ENCODE peak calls at places on chromosomes 13 and 19, in seven cellular contexts. T is right lobe of liver; A is aorta; W is CD4-positive, alpha-beta memory T cell; D is heart left ventricle; V is thyroid gland; B is transverse colon. Z is an unnamed sample. For H3K4me1, the result is how much of the 10 kb centered on the place peaks cover.

GRCh38 chr19:34237939-34238338 is 16.4 kb upstream of the GARRE1 start:
- DNase-seq in D (no peak), T (no peak), V (no peak), W (no peak), A (no peak), B (no peak), Z (no peak)

GRCh38 chr19:33514885-33515485 is 6.6 kb downstream of the PEPD start:
- DNase-seq in B (peak), W (peak), T (no peak), D (peak), A (no peak), V (peak), Z (no peak)

GRCh38 chr19:48636859-48637448 is at the start of gene DBP:
- DNase-seq in W (no peak), D (peak), T (peak), A (peak), B (peak), V (peak), Z (peak)

GRCh38 chr19:29798783-29799182 is 13.0 kb upstream of the CCNE1 start:
- DNase-seq in V (no peak), T (no peak), D (no peak), A (peak), B (no peak), W (no peak), Z (no peak)

GRCh38 chr19:752652-753517 is 2.0 kb downstream of the MISP start:
- DNase-seq in D (peak), W (no peak), A (peak), T (no peak), B (peak), V (no peak), Z (no peak)

GRCh38 chr13:107242138-107242537 is 674.2 kb upstream of the ARGLU1 start:
- DNase-seq in B (no peak), A (no peak), T (no peak), D (no peak), W (no peak), V (no peak), Z (no peak)

GRCh38 chr13:37960427-37960826 is 90.9 kb upstream of the TRPC4 start:
- DNase-seq in W (no peak), D (no peak), A (no peak), B (no peak), T (no peak), V (no peak), Z (no peak)

GRCh38 chr13:99822820-99823219 is 148.7 kb downstream of the ZIC5 start:
- DNase-seq in B (no peak), A (no peak), V (no peak), D (no peak), T (no peak), W (no peak), Z (no peak)

GRCh38 chr13:109818136-109818535 is 31.8 kb upstream of the IRS2 start:
- DNase-seq in V (no peak), D (no peak), A (no peak), T (no peak), B (no peak), W (no peak), Z (no peak)

GRCh38 chr13:110559429-110559943 is 2.0 kb downstream of the RAB20 start:
- DNase-seq in D (peak), V (peak), W (no peak), B (peak), A (peak), T (peak), Z (peak)

GRCh38 chr19:18349524-18350128 is 9.2 kb downstream of the PGPEP1 start:
- DNase-seq in A (peak), D (peak), T (no peak), B (peak), V (peak), W (no peak), Z (peak)

GRCh38 chr13:112783946-112784500 is 94.2 kb downstream of the ATP11A start:
- DNase-seq in A (no peak), D (no peak), B (no peak), T (no peak), V (peak), W (no peak), Z (no peak)

GRCh38 chr13:67351915-67352314 is 121.8 kb upstream of the PCDH9 start:
- DNase-seq in B (no peak), T (no peak), D (no peak), A (no peak), V (no peak), W (no peak), Z (no peak)

GRCh38 chr19:52094526-52094925 is 1.0 kb downstream of the ZNF841 start:
- DNase-seq in W (no peak), D (no peak), B (no peak), V (peak), A (no peak), T (no peak), Z (no peak)

GRCh38 chr19:40614595-40615411 is 13.6 kb downstream of the LTBP4 start:
- DNase-seq in T (no peak), V (peak), D (peak), B (peak), W (peak), A (peak), Z (peak)

GRCh38 chr19:10812902-10813404 is 23.1 kb downstream of the TMED1 start:
- DNase-seq in W (no peak), T (no peak), A (peak), V (no peak), D (peak), B (peak), Z (peak)

GRCh38 chr13:105597573-105597972 is 937.9 kb downstream of the EFNB2 start:
- DNase-seq in D (no peak), A (no peak), B (no peak), W (no peak), T (no peak), V (no peak), Z (no peak)

GRCh38 chr19:4660181-4660791 is 9.9 kb downstream of the MYDGF start:
- DNase-seq in B (peak), D (peak), A (no peak), W (no peak), T (peak), V (no peak), Z (no peak)

GRCh38 chr19:45154064-45154827 is 6.5 kb downstream of the NKPD1 start:
- DNase-seq in V (no peak), B (no peak), D (no peak), W (no peak), A (no peak), T (no peak), Z (no peak)

GRCh38 chr19:55652311-55653078 is 2.3 kb upstream of the U2AF2 start:
- DNase-seq in A (no peak), T (peak), W (no peak), D (peak), B (no peak), V (no peak), Z (peak)

GRCh38 chr13:95193509-95194230 is 107.6 kb downstream of the ABCC4 start:
- DNase-seq in D (no peak), B (no peak), T (peak), V (peak), W (no peak), A (no peak), Z (no peak)

GRCh38 chr19:17751103-17751911 is at the start of gene FCHO1:
- DNase-seq in V (peak), T (no peak), B (peak), W (peak), D (no peak), A (peak), Z (peak)

GRCh38 chr19:34589730-34590129 is 87.2 kb downstream of the SCGB2B2 start:
- DNase-seq in B (no peak), W (no peak), D (no peak), A (no peak), V (no peak), T (no peak), Z (no peak)

GRCh38 chr13:32917504-32917903 is 98.7 kb upstream of the KL start:
- DNase-seq in A (no peak), B (no peak), V (no peak), D (no peak), W (no peak), T (no peak), Z (no peak)

DNA sequence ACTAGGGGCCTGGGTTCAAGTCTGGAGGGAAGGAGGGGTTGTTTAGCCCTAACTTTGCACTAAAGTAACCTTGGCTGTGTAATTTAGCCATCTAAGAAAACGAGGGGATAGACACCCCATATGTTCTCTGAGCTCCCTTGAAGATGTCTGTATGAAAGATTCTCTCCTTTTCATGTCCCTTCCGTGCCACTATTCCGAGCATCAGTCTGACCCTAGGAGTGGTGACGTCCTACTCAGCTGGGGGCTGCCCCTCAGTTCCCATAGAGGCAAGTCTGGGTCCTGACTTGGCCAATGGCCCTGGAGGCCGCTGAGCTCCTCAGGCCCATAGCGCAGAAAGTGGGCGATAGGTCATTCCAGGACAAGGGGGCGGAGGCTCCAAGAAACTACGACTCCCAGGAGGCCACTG is 790 bp upstream of the WDFY2 start:
- DNase-seq in V (no peak), A (no peak), T (no peak), D (no peak), W (no peak), B (no peak), Z (no peak)
- H3K4me3 ChIP-seq in V (peak), A (no peak), T (peak), D (peak), W (peak), B (peak), Z (peak)

GRCh38 chr13:66068683-66069082 is 1161.5 kb downstream of the PCDH9 start:
- DNase-seq in T (no peak), D (no peak), V (no peak), B (no peak), W (no peak), A (no peak), Z (no peak)

GRCh38 chr13:66069570-66069969 is 1160.6 kb downstream of the PCDH9 start:
- DNase-seq in D (no peak), V (no peak), A (no peak), B (no peak), W (no peak), T (no peak), Z (no peak)

GRCh38 chr13:66071608-66072007 is 1158.5 kb downstream of the PCDH9 start:
- DNase-seq in B (no peak), V (no peak), A (no peak), T (no peak), W (no peak), D (no peak), Z (no peak)

GRCh38 chr13:66074018-66074615 is 1156.0 kb downstream of the PCDH9 start:
- DNase-seq in W (no peak), B (no peak), A (no peak), V (no peak), D (no peak), T (no peak), Z (no peak)

DNA sequence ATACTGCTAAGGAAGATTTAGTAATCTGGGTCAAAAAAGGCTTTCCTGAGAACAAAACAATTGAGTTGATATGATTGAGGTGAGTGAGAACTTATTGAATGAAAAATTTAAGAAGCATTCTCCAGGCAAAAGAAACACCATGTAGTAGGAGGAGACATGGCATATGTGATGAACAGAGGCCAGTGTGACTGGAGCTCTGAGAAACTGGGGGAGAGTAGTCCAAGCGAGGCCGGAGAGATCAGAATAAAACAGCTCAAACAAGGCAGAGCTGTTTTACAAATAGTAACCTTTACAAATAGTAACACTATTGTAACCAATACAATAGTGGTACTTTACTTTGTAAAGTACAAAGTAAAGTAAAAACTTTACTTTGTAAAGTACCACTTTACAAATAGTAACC is 1159.1 kb downstream of the PCDH9 start:
- DNase-seq in A (no peak), V (no peak), T (no peak), W (no peak), D (no peak), B (no peak), Z (no peak)
- H3K4me1 ChIP-seq in A (under half), V (under half), T (under half), W (under half), D (under half), B (under half), Z (under half)

DNA sequence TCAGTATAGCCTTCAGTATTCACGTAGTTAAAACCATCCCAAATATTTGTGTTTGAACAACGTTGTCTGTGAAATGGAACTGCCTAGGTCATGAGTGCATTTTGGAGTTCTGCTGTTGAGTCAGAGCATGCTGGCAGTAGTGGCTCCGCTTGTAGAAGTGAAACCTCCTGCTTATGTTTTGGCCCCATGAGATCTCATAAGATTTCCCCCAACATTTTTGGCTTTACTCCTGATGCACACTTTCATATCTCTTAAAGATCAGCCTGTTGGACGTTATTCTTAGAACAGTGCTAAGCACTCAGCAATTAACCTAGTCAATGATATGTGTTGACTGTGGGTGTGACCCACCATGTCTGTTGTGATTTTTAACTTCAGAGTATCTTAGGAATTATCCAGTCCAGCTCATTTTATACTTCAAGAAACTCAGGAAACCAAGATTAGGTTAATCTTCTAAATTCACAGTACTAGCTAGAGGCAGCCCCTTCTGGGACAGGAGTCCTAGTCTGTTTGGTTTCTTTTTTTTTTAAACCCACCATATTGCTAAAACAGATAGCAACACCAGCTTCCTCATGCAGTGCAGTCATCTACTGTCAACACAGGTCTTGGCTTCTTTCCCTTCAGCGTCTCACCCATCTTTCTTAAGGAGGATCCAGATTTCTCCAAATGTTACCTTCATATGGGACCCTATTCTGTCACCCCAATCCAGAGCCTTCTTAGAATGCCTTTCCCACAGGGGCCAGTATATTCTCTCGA is 26.2 kb downstream of the RAP2A start:
- DNase-seq in V (no peak), D (no peak), W (no peak), T (no peak), A (no peak), B (no peak), Z (no peak)
- H3K4me3 ChIP-seq in V (no peak), D (no peak), W (no peak), T (no peak), A (no peak), B (no peak), Z (no peak)

DNA sequence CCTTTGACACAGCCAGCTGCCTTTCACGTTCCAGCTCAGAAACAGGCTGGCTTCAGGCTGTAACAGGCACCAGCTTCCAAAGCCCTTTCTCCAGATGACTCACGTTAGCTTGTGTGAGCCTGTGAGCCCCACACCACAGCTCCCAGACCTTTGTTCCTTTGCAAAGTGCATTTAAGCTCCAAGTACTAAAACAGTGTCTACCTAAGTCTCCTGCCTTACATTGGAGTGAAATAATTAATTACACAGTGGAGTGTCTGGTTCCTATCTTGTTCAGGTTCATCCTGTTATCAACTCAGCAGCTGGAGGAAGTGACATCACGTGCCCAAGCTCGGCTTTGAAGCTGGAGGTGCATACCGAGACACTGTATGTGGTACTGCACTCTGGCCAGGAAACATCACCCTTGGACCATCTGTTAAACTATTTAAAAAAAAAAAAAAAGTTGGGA is 475.8 kb downstream of the FOXO1 start:
- DNase-seq in V (peak), A (peak), D (peak), B (peak), T (no peak), W (peak), Z (no peak)
- H3K4me1 ChIP-seq in V (under half), A (under half), D (half or more), B (under half), T (under half), W (half or more), Z (half or more)

DNA sequence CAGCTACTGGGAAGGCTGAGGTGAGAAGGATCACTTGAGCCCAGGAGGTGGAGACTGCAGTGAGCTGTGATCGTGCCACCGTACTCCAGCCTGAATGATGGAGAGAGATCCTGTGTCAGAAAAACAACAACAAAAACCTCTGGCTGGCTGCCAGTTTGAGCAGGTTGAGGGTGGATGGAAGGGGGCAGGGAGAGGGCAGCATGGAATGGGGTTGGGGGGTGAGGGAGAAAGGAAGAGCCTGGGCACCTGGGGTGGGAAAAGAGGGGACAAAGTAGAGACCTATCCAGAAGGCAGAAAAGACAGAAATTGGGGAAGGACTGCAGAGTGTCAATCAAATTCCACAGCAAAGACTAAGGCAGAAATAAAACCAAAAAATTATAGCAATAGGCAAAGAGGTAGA is 4.7 kb downstream of the SLC1A5 start:
- DNase-seq in D (no peak), B (no peak), A (no peak), T (no peak), W (no peak), V (no peak), Z (no peak)
- H3K4me3 ChIP-seq in D (no peak), B (no peak), A (no peak), T (no peak), W (no peak), V (no peak), Z (no peak)

GRCh38 chr13:51733656-51734334 is 70.2 kb downstream of the DHRS12 start:
- DNase-seq in V (no peak), W (no peak), A (no peak), B (no peak), T (no peak), D (no peak), Z (no peak)

GRCh38 chr13:51728972-51729371 is 75.0 kb downstream of the DHRS12 start:
- DNase-seq in T (no peak), B (no peak), V (no peak), A (no peak), D (no peak), W (no peak), Z (no peak)

GRCh38 chr13:51730927-51731326 is 73.0 kb downstream of the DHRS12 start:
- DNase-seq in T (no peak), A (no peak), D (no peak), V (no peak), W (no peak), B (no peak), Z (no peak)

GRCh38 chr13:51729853-51730553 is 74.0 kb downstream of the DHRS12 start:
- DNase-seq in T (no peak), V (peak), D (peak), B (peak), W (no peak), A (peak), Z (no peak)

DNA sequence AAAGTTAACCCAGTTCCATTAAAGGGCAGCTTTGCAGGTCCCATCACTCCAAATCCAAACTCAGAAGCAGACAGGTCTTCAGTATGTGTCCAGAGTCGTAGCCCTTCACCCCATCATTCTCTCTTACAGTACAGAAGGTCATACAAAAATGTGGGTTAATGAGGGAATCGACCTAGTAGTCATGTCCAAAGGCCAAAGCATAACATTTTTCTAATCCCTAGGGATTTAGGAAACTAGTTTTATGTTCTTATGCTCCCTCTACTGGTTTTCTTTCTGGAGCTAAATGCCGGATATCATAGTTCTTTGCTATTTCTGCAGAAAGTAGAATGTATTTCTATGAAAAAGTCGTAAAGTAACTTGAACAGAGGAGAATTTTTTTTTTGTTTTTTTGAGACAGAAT is 72.2 kb downstream of the DHRS12 start:
- DNase-seq in V (no peak), T (no peak), D (no peak), W (no peak), B (no peak), A (no peak), Z (no peak)
- H3K4me1 ChIP-seq in V (under half), T (under half), D (under half), W (under half), B (under half), A (under half), Z (under half)

GRCh38 chr13:28607187-28607955 is 51.6 kb upstream of the POMP start:
- DNase-seq in A (no peak), V (no peak), W (no peak), D (no peak), T (no peak), B (no peak), Z (no peak)
- H3K4me3 ChIP-seq in A (no peak), V (no peak), W (no peak), D (no peak), T (no peak), B (no peak), Z (no peak)

Z was measured in heart right ventricle.